ENCODE peak calls at places on chromosome 12, in eight cellular contexts. J is effector memory CD8-positive, alpha-beta T cell; K is Peyer's patch; X is activated CD4-positive, alpha-beta T cell treated with anti-CD3 and anti-CD28 coated beads, Interleukin-2, amount 50 U/mL, for 1 hour; D is naive B cell; I is stimulated activated CD4-positive, alpha-beta T cell treated with anti-CD3 and anti-CD28 coated beads, Interleukin-4, amount 100 ng/mL, for 48 hours; W is neural progenitor cell; U is DND-41. F is an unnamed sample.

GRCh38 chr12:45336762-45337596 is 121.1 kb downstream of the ANO6 start:
- DNase-seq in J (no peak), K (no peak), X (no peak), D (no peak), I (no peak), W (no peak), U (no peak), F (no peak)

GRCh38 chr12:30839643-30840190 is 85.0 kb upstream of the CAPRIN2 start:
- DNase-seq in J (no peak), K (no peak), X (no peak), D (no peak), I (no peak), W (peak; percentile 33), U (no peak), F (no peak)

GRCh38 chr12:123057505-123058265 is 77.2 kb downstream of the ARL6IP4 start:
- DNase-seq in J (no peak), K (no peak), X (no peak), D (no peak), I (no peak), W (no peak), U (no peak), F (no peak)

GRCh38 chr12:89211456-89211855 is 140.8 kb downstream of the DUSP6 start:
- DNase-seq in J (no peak), K (no peak), X (no peak), D (no peak), I (no peak), W (no peak), U (no peak), F (no peak)

GRCh38 chr12:11209098-11209497 is 22.4 kb upstream of the TAS2R42 start:
- DNase-seq in J (no peak), K (no peak), X (no peak), D (no peak), I (no peak), W (peak; percentile 68), U (no peak), F (no peak)

GRCh38 chr12:10392394-10392930 is 2.6 kb upstream of the KLRK1 start:
- DNase-seq in J (peak; percentile 46), K (peak; percentile 31), X (no peak), D (no peak), I (no peak), W (no peak), U (no peak), F (no peak)

GRCh38 chr12:96195845-96196451 is 1.8 kb downstream of the ELK3 start:
- DNase-seq in J (no peak), K (peak; percentile 56), X (peak; percentile 58), D (no peak), I (no peak), W (peak; percentile 75), U (no peak), F (peak; percentile 34)

GRCh38 chr12:79375050-79375449 is 315.7 kb downstream of the PAWR start:
- DNase-seq in J (no peak), K (no peak), X (no peak), D (no peak), I (no peak), W (no peak), U (no peak), F (no peak)

GRCh38 chr12:27906658-27907473 is 65.7 kb downstream of the PTHLH start:
- DNase-seq in J (no peak), K (no peak), X (no peak), D (no peak), I (no peak), W (no peak), U (no peak), F (no peak)

GRCh38 chr12:14699923-14700322 is 3.5 kb upstream of the GUCY2C start:
- DNase-seq in J (no peak), K (no peak), X (no peak), D (no peak), I (no peak), W (no peak), U (no peak), F (no peak)

GRCh38 chr12:50174971-50175715 is 8.0 kb upstream of the CERS5 start:
- DNase-seq in J (peak; percentile 36), K (no peak), X (no peak), D (peak; percentile 48), I (no peak), W (peak; percentile 83), U (no peak), F (peak; percentile 67)

GRCh38 chr12:104903648-104904423 is 54.3 kb downstream of the SLC41A2 start:
- DNase-seq in J (no peak), K (no peak), X (no peak), D (no peak), I (no peak), W (no peak), U (no peak), F (no peak)

GRCh38 chr12:82857911-82858533 is 171.3 kb downstream of the TMTC2 start:
- DNase-seq in J (no peak), K (no peak), X (no peak), D (no peak), I (no peak), W (peak; percentile 9), U (no peak), F (no peak)

GRCh38 chr12:114858388-114859146 is 174.6 kb upstream of the TBX3 start:
- DNase-seq in J (no peak), K (no peak), X (no peak), D (no peak), I (no peak), W (no peak), U (no peak), F (no peak)

F was measured in CD4-positive, CD25-positive, alpha-beta regulatory T cell.